ENCODE peak calls at places on chromosomes 2 and 18, in nine cellular contexts. P is CD4-positive, alpha-beta T cell; E is neural progenitor cell; O is K562; S is RWPE1; L is cardiac fibroblast; H is fibroblast of lung; M is AG10803; T is GM13976. Z is an unnamed sample.
A peak's percentile ranks its signal among the peaks of the same experiment; 100 is the strongest.

GRCh38 chr18:63099848-63100625 is 219.5 kb downstream of the BCL2 start:
- DNase-seq in P (no peak), E (no peak), O (no peak), S (no peak), L (no peak), H (no peak), M (no peak), T (peak; percentile 47), Z (no peak)

GRCh38 chr2:25368650-25369049 is 26.9 kb upstream of the DNMT3A start:
- DNase-seq in P (no peak), E (peak; percentile 44), O (no peak), S (no peak), L (no peak), H (no peak), M (peak; percentile 61), T (no peak), Z (no peak)

GRCh38 chr2:217293607-217294006 is 433.7 kb upstream of the TNP1 start:
- DNase-seq in P (no peak), E (no peak), O (no peak), S (no peak), L (no peak), H (peak; percentile 61), M (peak; percentile 31), T (no peak), Z (no peak)

GRCh38 chr2:138369856-138370255 is 131.7 kb upstream of the SPOPL start:
- DNase-seq in P (no peak), E (no peak), O (no peak), S (no peak), L (peak; percentile 43), H (no peak), M (no peak), T (no peak), Z (no peak)

GRCh38 chr18:51659781-51660180 is 462.3 kb upstream of the MEX3C start:
- DNase-seq in P (no peak), E (peak; percentile 50), O (no peak), S (no peak), L (no peak), H (no peak), M (no peak), T (no peak), Z (no peak)

GRCh38 chr2:188588235-188588634 is 296.6 kb downstream of the GULP1 start:
- DNase-seq in P (no peak), E (no peak), O (no peak), S (no peak), L (no peak), H (no peak), M (no peak), T (no peak), Z (no peak)

GRCh38 chr2:236171213-236172201 is 3.3 kb upstream of the GBX2 start:
- DNase-seq in P (no peak), E (peak; percentile 60), O (no peak), S (no peak), L (no peak), H (no peak), M (peak; percentile 24), T (no peak), Z (peak; percentile 39)

GRCh38 chr18:21255211-21255610 is 13.2 kb downstream of the GREB1L start:
- DNase-seq in P (no peak), E (no peak), O (no peak), S (no peak), L (no peak), H (no peak), M (no peak), T (no peak), Z (no peak)

GRCh38 chr2:643334-643733 is 33.9 kb downstream of the TMEM18 start:
- DNase-seq in P (no peak), E (no peak), O (no peak), S (no peak), L (no peak), H (no peak), M (no peak), T (no peak), Z (no peak)

GRCh38 chr2:48343571-48344440 is 186.1 kb upstream of the STON1 start:
- DNase-seq in P (no peak), E (no peak), O (no peak), S (peak; percentile 55), L (peak; percentile 72), H (peak; percentile 88), M (peak; percentile 61), T (peak; percentile 21), Z (peak; percentile 12)

GRCh38 chr18:10936211-10937053 is 212.9 kb downstream of the PIEZO2 start:
- DNase-seq in P (no peak), E (peak; percentile 17), O (no peak), S (no peak), L (peak; percentile 86), H (no peak), M (no peak), T (no peak), Z (no peak)

GRCh38 chr2:205930209-205930608 is 155.8 kb downstream of the INO80D start:
- DNase-seq in P (no peak), E (no peak), O (no peak), S (no peak), L (peak; percentile 66), H (peak; percentile 43), M (peak; percentile 15), T (no peak), Z (no peak)

GRCh38 chr2:205931388-205931787 is 154.6 kb downstream of the INO80D start:
- DNase-seq in P (no peak), E (no peak), O (peak; percentile 11), S (no peak), L (no peak), H (peak; percentile 49), M (no peak), T (no peak), Z (no peak)

GRCh38 chr2:205937193-205937592 is 148.8 kb downstream of the INO80D start:
- DNase-seq in P (no peak), E (no peak), O (no peak), S (no peak), L (no peak), H (no peak), M (no peak), T (no peak), Z (no peak)

GRCh38 chr2:205936446-205936845 is 149.5 kb downstream of the INO80D start:
- DNase-seq in P (no peak), E (peak; percentile 18), O (no peak), S (no peak), L (no peak), H (no peak), M (peak; percentile 15), T (no peak), Z (no peak)

DNA sequence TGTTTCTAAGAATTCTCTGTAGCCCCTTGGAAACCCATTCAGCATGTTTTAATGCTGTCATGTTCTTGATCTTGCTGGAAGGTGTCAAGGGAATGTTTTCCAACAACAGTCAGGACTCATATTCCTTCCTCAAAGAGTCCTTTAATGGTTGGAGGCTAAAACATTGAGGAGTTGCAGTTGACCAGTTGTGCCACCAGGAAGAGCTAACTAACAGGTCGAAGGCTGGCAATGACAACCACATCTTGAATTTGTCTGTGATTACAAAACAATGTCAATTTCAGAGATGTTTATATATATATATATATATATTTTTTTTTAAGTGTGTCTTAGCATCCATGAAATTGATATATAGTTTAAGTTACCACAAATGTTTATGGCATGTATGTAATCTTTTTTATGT is 151.5 kb downstream of the INO80D start:
- DNase-seq in P (no peak), E (no peak), O (no peak), S (no peak), L (peak; percentile 15), H (peak; percentile 11), M (no peak), T (no peak), Z (no peak)
- TF ChIP-seq CTCF in P (no peak), E (peak; percentile 19), O (no peak), S (no peak), L (peak; percentile 22), H (no peak), M (peak; percentile 21), T (no peak), Z (no peak)

GRCh38 chr2:16482485-16482884 is 183.1 kb downstream of the CYRIA start:
- DNase-seq in P (no peak), E (no peak), O (no peak), S (no peak), L (no peak), H (no peak), M (no peak), T (no peak), Z (no peak)

GRCh38 chr2:16487686-16488085 is 177.9 kb downstream of the CYRIA start:
- DNase-seq in P (no peak), E (peak; percentile 48), O (no peak), S (peak; percentile 25), L (peak; percentile 63), H (peak; percentile 56), M (peak; percentile 43), T (no peak), Z (no peak)
- TF ChIP-seq CTCF in P (no peak), E (peak; percentile 66), O (peak; percentile 30), S (peak; percentile 19), L (peak; percentile 11), H (peak; percentile 30), M (peak; percentile 28), T (no peak), Z (no peak)

GRCh38 chr18:33605250-33605649 is 27.2 kb downstream of the ASXL3 start:
- DNase-seq in P (no peak), E (no peak), O (no peak), S (no peak), L (no peak), H (no peak), M (no peak), T (no peak), Z (no peak)

GRCh38 chr18:33611525-33612135 is 33.6 kb downstream of the ASXL3 start:
- DNase-seq in P (no peak), E (no peak), O (no peak), S (no peak), L (no peak), H (peak; percentile 45), M (no peak), T (no peak), Z (no peak)

GRCh38 chr18:33600846-33601245 is 22.8 kb downstream of the ASXL3 start:
- DNase-seq in P (no peak), E (no peak), O (no peak), S (no peak), L (no peak), H (no peak), M (no peak), T (no peak), Z (no peak)

GRCh38 chr18:33603434-33603833 is 25.4 kb downstream of the ASXL3 start:
- DNase-seq in P (no peak), E (no peak), O (no peak), S (no peak), L (no peak), H (no peak), M (no peak), T (no peak), Z (no peak)

DNA sequence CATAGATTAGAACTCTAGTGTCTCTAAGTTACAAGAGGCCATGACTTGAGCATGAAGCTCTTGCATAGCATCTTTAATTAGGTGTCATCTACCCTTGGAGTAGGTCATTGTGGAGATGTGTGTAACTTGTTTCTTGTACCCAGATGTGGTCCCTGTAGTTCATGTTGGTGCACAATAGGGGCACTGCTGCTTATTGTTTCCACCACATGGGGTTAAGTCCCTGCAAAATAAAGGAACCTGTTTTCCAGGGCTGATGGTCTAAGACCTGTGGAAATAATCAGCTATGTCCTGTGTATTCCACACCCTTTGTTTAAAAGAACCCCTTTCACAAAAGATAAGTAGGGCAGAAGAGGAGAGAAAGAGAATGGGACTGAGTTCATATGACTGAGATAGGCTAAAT is 28.6 kb downstream of the ASXL3 start:
- DNase-seq in P (no peak), E (peak; percentile 63), O (no peak), S (no peak), L (no peak), H (no peak), M (no peak), T (no peak), Z (no peak)
- TF ChIP-seq CTCF in P (no peak), E (peak; percentile 38), O (no peak), S (no peak), L (no peak), H (no peak), M (no peak), T (no peak), Z (no peak)

GRCh38 chr2:17680119-17680518 is 73.5 kb downstream of the SMC6 start:
- DNase-seq in P (no peak), E (no peak), O (no peak), S (no peak), L (no peak), H (no peak), M (peak; percentile 11), T (no peak), Z (no peak)
- TF ChIP-seq CTCF in P (no peak), E (no peak), O (no peak), S (no peak), L (no peak), H (no peak), M (no peak), T (no peak), Z (no peak)

Z was measured in GM20000.